ENCODE peak calls at places on chromosomes 13 and 19, in ten cellular contexts. M is foreskin fibroblast, G is astrocyte of the spinal cord, S is osteoblast, V is AG10803, X is Peyer's patch, D is Panc1, H is mucosa of descending colon, L is nephron progenitor cell, T is AG09319. J is an unnamed sample.

GRCh38 chr13:26544707-26545106 is 12.8 kb upstream of the WASF3 start:
- DNase-seq in D (no peak), H (no peak), T (no peak), G (no peak), S (no peak), V (no peak), M (no peak), L (no peak), X (no peak), J (no peak)

GRCh38 chr13:29511980-29512379 is 83.5 kb downstream of the SLC7A1 start:
- DNase-seq in M (peak), D (no peak), G (peak), S (peak), T (no peak), X (no peak), H (no peak), V (peak), L (no peak), J (no peak)

GRCh38 chr19:8307400-8307964 is 676 bp downstream of the CD320 start:
- DNase-seq in D (no peak), M (peak), T (no peak), V (no peak), G (no peak), S (peak), L (no peak), X (no peak), H (peak), J (peak)

GRCh38 chr19:48477696-48478338 is 8.6 kb downstream of the CYTH2 start:
- DNase-seq in L (no peak), M (no peak), T (no peak), D (no peak), G (no peak), H (no peak), X (no peak), S (peak), V (no peak), J (no peak)

GRCh38 chr13:74210693-74211393 is 76.6 kb upstream of the KLF12 start:
- DNase-seq in G (peak), D (no peak), T (peak), V (peak), L (no peak), H (no peak), S (peak), X (no peak), M (peak), J (no peak)

GRCh38 chr19:41016488-41017071 is 25.5 kb downstream of the CYP2B6 start:
- DNase-seq in T (no peak), G (no peak), L (no peak), X (no peak), H (no peak), D (no peak), M (no peak), S (peak), V (no peak), J (no peak)

GRCh38 chr19:20365146-20365545 is 198.1 kb downstream of the ZNF486 start:
- DNase-seq in T (no peak), S (no peak), G (no peak), L (no peak), D (no peak), X (no peak), H (no peak), M (no peak), V (no peak), J (no peak)

GRCh38 chr13:99380921-99381645 is 73.9 kb upstream of the GPR183 start:
- DNase-seq in H (no peak), D (no peak), X (peak), G (no peak), S (no peak), V (no peak), M (no peak), T (no peak), L (no peak), J (no peak)

GRCh38 chr19:16222806-16223205 is 25.1 kb downstream of the AP1M1 start:
- DNase-seq in S (peak), V (peak), H (no peak), X (no peak), T (peak), M (peak), G (no peak), D (no peak), L (no peak), J (no peak)

GRCh38 chr19:1133471-1133929 is 29.7 kb downstream of the GPX4 start:
- DNase-seq in H (peak), T (no peak), G (no peak), M (no peak), L (no peak), S (peak), V (no peak), X (peak), D (no peak), J (no peak)

GRCh38 chr19:47658431-47659383 is 49.8 kb downstream of the BICRA start:
- DNase-seq in X (no peak), D (no peak), L (no peak), G (peak), S (peak), M (no peak), H (peak), T (no peak), V (no peak), J (no peak)

GRCh38 chr13:41546372-41547252 is 89.3 kb downstream of the RGCC start:
- DNase-seq in S (peak), T (no peak), M (peak), H (no peak), L (no peak), X (no peak), D (no peak), V (peak), G (peak), J (no peak)

GRCh38 chr13:43129511-43130130 is 106.2 kb downstream of the DNAJC15 start:
- DNase-seq in H (no peak), X (no peak), T (no peak), G (no peak), D (no peak), S (no peak), M (no peak), L (no peak), V (no peak), J (no peak)

GRCh38 chr13:30103161-30103858 is 204.0 kb downstream of the KATNAL1 start:
- DNase-seq in M (no peak), D (no peak), V (no peak), T (no peak), L (no peak), S (no peak), G (no peak), X (no peak), H (no peak), J (no peak)

GRCh38 chr19:37999309-38000213 is 92.6 kb downstream of the SIPA1L3 start:
- DNase-seq in D (peak), G (peak), M (peak), X (no peak), V (peak), L (peak), H (no peak), T (peak), S (peak), J (no peak)

GRCh38 chr13:70729369-70729768 is 621.1 kb upstream of the KLHL1 start:
- DNase-seq in G (no peak), L (no peak), S (no peak), V (no peak), H (no peak), M (no peak), T (no peak), D (no peak), X (no peak), J (no peak)

GRCh38 chr13:70723732-70724131 is 615.5 kb upstream of the KLHL1 start:
- DNase-seq in S (no peak), V (no peak), L (no peak), G (peak), H (no peak), X (no peak), D (no peak), M (peak), T (no peak), J (no peak)
- TF ChIP-seq CTCF in S (no peak), V (no peak), L (no peak), G (peak), H (no peak), X (no peak), D (peak), M (no peak), T (peak), J (peak)

DNA sequence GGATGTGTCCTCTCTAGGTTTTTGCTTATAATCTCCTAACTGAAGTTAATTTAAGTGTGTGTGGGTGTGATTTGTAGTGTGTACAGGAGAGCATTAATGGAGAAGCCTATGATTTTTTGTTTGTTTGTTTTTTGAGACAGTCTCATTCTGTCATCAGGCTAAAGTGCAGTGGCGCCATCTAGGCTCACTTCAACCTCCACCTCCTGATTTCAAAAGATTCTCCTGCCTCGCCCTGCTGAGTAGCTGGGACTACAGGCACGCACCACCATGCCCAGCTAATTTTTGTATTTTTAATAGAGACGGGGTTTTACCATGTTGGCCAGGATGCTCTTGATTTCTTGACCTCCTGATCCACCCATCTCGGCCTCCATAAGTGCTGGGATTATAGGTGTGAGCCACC is 20.6 kb downstream of the ZNF701 start:
- DNase-seq in L (no peak), X (no peak), M (no peak), G (no peak), T (no peak), H (no peak), D (no peak), S (no peak), V (no peak), J (no peak)
- TF ChIP-seq CTCF in L (no peak), X (no peak), M (no peak), G (no peak), T (no peak), H (no peak), D (peak), S (no peak), V (no peak), J (peak)

GRCh38 chr19:32581704-32582164 is 744 bp downstream of the PDCD5 start:
- DNase-seq in M (peak), S (peak), L (peak), G (peak), D (no peak), X (no peak), T (no peak), V (peak), H (peak), J (no peak)
- TF ChIP-seq CTCF in M (no peak), S (no peak), L (no peak), G (no peak), D (no peak), X (no peak), T (no peak), V (no peak), H (no peak), J (no peak)

DNA sequence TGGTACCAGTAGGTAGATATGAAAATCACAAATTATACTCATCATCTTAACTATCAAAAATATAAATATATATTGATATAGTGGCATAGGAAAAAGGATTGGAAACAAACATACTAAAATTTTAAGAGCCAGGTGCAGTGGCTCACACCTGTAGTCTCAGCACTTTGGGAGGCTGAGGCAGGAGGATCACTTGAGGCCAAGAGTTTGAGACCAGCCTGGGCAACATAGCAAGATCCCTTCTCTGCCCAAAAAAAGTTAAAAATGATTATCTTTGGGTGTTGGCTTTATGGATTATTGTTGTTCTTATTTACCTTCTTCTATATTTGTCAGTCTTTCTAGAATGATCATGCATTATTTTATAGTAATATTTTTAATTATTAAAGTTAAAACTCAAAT is 53.4 kb downstream of the FLT1 start:
- DNase-seq in S (no peak), D (no peak), M (no peak), V (no peak), G (no peak), T (no peak), X (no peak), H (no peak), L (no peak), J (no peak)
- TF ChIP-seq CTCF in S (no peak), D (no peak), M (no peak), V (no peak), G (no peak), T (no peak), X (no peak), H (no peak), L (no peak), J (no peak)

DNA sequence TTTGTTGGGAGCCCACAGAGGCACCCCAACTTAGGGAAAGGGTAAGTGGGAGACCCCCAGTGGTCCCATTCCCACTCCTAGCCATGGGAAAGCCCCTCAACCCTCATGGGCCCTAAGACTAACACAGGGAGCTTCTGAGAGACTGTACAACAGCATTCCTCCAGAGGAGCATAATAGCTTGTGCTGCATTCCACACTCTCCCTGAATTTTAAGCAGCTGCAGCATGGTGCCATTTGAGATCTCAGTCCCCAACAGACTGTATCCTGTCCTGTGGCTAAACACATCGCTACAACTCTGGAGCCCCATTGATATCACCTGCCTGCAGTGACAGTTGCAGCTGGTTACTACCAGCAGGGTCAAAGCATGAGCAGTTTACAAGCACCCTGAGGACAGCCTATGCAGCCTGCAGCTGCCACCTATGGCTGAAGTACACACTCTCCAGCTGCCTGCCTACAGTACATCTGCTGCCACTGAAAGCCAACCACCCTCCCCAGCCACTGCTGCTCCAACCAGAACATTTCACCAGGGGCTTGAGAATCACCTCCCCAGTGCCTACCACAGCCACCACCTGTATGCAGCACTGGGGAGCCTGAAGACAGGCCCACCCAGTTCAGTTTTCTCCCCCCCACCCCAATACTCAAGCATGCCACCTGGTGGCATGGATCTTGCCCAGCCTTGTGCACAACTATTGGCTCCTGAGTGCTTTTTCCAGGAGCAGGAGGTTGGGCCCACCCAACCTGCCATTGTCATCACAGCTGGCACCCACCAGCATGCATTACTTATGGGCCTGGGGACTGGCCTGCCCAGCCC is 557.3 kb downstream of the GPC5 start:
- DNase-seq in H (no peak), G (no peak), T (no peak), D (no peak), S (no peak), V (no peak), M (no peak), L (no peak), X (no peak), J (no peak)
- TF ChIP-seq CTCF in H (no peak), G (no peak), T (no peak), D (no peak), S (no peak), V (no peak), M (no peak), L (no peak), X (no peak), J (no peak)

GRCh38 chr13:100519626-100520025 is 69.0 kb downstream of the GGACT start:
- DNase-seq in X (no peak), V (no peak), H (no peak), T (no peak), S (peak), G (no peak), M (no peak), D (no peak), L (no peak), J (no peak)
- TF ChIP-seq CTCF in X (no peak), V (no peak), H (no peak), T (no peak), S (no peak), G (no peak), M (no peak), D (no peak), L (no peak), J (no peak)

GRCh38 chr19:3345850-3346460 is 20.4 kb upstream of the NFIC start:
- DNase-seq in L (no peak), T (no peak), M (no peak), D (no peak), G (no peak), H (no peak), S (peak), X (no peak), V (no peak), J (no peak)

GRCh38 chr19:3342246-3342645 is 24.1 kb upstream of the NFIC start:
- DNase-seq in X (no peak), T (no peak), G (no peak), V (no peak), H (no peak), D (no peak), M (no peak), L (no peak), S (no peak), J (no peak)

GRCh38 chr19:3344608-3345598 is 21.5 kb upstream of the NFIC start:
- DNase-seq in D (no peak), H (no peak), X (no peak), S (no peak), T (no peak), G (no peak), V (no peak), L (no peak), M (no peak), J (no peak)

GRCh38 chr19:3346677-3347353 is 19.6 kb upstream of the NFIC start:
- DNase-seq in L (no peak), V (peak), G (no peak), S (peak), T (no peak), D (no peak), X (no peak), H (peak), M (peak), J (no peak)

GRCh38 chr19:3343619-3344502 is 22.5 kb upstream of the NFIC start:
- DNase-seq in L (no peak), H (peak), S (peak), X (peak), D (no peak), M (peak), G (peak), T (peak), V (peak), J (no peak)
- TF ChIP-seq CTCF in L (no peak), H (no peak), S (no peak), X (no peak), D (no peak), M (no peak), G (no peak), T (no peak), V (no peak), J (no peak)

DNA sequence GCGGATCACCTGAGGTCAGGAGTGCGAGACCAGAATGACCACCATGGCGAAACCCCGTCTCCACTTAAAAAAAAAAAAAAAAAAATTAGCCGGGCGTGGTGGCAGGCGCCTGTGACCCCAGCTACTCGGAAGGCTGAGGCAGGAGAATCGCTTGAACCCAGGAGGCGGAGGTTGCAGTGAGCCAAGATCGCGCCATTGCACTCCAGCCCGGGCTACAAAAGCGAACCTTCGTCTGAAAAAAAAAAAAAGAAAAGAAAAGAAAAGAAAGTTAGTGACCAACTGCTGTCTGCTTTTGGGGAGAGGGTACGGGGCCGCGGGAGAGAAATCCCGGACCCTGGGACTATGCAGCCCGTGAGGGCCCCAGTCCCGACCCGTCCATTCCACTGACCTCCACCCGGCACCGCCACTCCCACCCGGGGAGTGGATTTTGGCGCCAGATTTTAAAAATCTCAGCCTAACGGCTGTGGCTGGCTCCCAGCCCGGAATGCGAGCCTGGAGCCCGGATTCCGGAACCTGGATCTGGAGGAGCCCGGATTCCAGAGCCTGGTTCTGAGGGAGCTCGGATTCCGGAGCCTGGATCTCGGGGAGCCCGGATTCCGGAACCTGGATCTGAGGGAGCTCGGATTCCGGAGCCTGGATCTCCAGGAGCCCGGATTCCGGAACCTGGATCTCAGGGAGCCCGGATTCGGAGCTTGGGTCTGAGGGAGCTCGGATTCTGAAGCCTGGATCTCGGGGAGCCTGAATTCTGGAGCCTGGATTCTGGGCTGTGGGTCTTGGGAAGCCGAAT is 6.1 kb upstream of the LMNB2 start:
- DNase-seq in M (peak), H (peak), X (no peak), V (peak), D (no peak), L (peak), S (peak), G (peak), T (peak), J (peak)
- TF ChIP-seq CTCF in M (no peak), H (no peak), X (no peak), V (no peak), D (no peak), L (no peak), S (no peak), G (no peak), T (no peak), J (no peak)

GRCh38 chr13:97067342-97067895 is 73.1 kb upstream of the OXGR1 start:
- DNase-seq in V (peak), D (no peak), H (no peak), L (no peak), X (no peak), T (no peak), S (no peak), G (peak), M (peak), J (no peak)
- TF ChIP-seq CTCF in V (no peak), D (peak), H (no peak), L (no peak), X (no peak), T (no peak), S (peak), G (peak), M (no peak), J (no peak)

J was measured in progenitor cell of endocrine pancreas.